ENCODE peak calls at places on chromosomes 2 and 18, in six cellular contexts. Z is cardiac muscle cell, C is AG10803, W is neural crest cell, B is mammary epithelial cell, P is OCI-LY7. O is an unnamed sample.

GRCh38 chr2:191995285-191995684 is 148.4 kb upstream of the CAVIN2 start:
- DNase-seq in Z (no peak), C (no peak), W (no peak), B (no peak), P (no peak), O (no peak)

GRCh38 chr2:132815522-132815921 is 145.5 kb upstream of the LYPD1 start:
- DNase-seq in Z (peak; percentile 85), C (peak; percentile 67), W (no peak), B (peak; percentile 59), P (no peak), O (no peak)

GRCh38 chr2:23250371-23250770 is 134.6 kb upstream of the KLHL29 start:
- DNase-seq in Z (no peak), C (no peak), W (no peak), B (no peak), P (no peak), O (no peak)

GRCh38 chr2:182302174-182302573 is 124.7 kb downstream of the PDE1A start:
- DNase-seq in Z (peak; percentile 87), C (peak; percentile 46), W (no peak), B (peak; percentile 13), P (no peak), O (no peak)

GRCh38 chr2:137924019-137924418 is 40.3 kb upstream of the HNMT start:
- DNase-seq in Z (peak; percentile 14), C (peak; percentile 12), W (no peak), B (no peak), P (no peak), O (no peak)

GRCh38 chr18:28960146-28960545 is 783.2 kb upstream of the CDH2 start:
- DNase-seq in Z (peak; percentile 27), C (peak; percentile 7), W (no peak), B (peak; percentile 28), P (no peak), O (no peak)

GRCh38 chr2:54803783-54804758 is 80.6 kb downstream of the EML6 start:
- DNase-seq in Z (peak; percentile 3), C (peak; percentile 42), W (no peak), B (peak; percentile 24), P (no peak), O (no peak)

GRCh38 chr2:217853301-217853881 is 149.4 kb downstream of the TNS1 start:
- DNase-seq in Z (peak; percentile 60), C (peak; percentile 90), W (no peak), B (peak; percentile 59), P (no peak), O (no peak)

GRCh38 chr2:207930747-207931146 is 94.6 kb downstream of the PLEKHM3 start:
- DNase-seq in Z (no peak), C (no peak), W (no peak), B (peak; percentile 60), P (no peak), O (no peak)

DNA sequence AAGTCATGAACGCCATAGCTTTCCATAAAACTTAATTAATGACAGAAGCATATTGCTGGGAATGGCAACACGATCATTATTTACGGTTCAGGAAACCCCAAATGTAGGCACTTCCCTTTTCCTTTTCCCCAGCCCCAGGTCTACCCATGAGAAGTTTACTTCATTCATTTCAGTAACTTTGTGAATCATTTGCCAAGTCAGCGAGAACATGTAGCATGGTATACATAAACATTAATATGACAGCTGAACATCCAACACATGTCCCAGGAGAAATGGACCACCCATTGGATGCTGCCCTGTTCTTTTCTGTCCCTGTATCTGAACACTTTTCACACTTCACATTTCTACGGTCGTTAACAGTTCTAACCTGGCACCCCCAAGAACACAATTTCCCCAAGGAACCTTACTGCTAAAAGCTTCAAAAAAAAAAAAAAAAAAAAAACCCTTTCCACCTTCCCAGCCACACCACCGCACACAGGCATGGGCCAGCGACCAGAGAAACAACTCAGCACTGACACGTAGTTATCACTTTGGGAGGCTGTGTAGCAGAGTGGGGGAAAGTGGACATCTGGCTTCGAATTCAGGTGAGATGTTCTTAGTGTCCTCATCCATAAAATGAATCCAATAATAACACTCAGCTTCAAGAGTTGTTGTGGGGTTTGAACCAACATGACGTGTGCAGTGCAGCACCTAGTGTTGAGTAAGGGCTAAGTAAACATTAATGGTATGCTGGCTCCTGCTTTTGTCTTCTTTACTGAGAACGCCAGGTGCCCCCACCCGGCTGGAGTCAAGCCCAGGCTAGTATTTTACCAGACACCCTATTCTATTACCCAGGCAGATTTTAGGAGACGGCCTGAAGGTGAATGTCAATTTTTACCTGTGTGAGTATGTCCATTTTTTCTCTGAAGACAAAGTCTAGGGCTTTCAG is 371.5 kb downstream of the LNPK start:
- DNase-seq in Z (no peak), C (no peak), W (no peak), B (peak; percentile 15), P (no peak), O (no peak)
- TF ChIP-seq CTCF in Z (no peak), C (no peak), W (no peak), B (no peak), P (no peak), O (no peak)

GRCh38 chr2:69741281-69742169 is at the start of gene ANXA4:
- DNase-seq in Z (peak; percentile 78), C (peak; percentile 79), W (peak; percentile 32), B (peak; percentile 87), P (peak; percentile 16), O (peak; percentile 74)
- TF ChIP-seq CTCF in Z (peak; percentile 23), C (peak; percentile 42), W (peak; percentile 24), B (no peak), P (no peak), O (peak; percentile 16)

GRCh38 chr2:86636842-86637241 is 13.2 kb upstream of the RNF103 start:
- DNase-seq in Z (no peak), C (no peak), W (no peak), B (no peak), P (no peak), O (no peak)
- TF ChIP-seq CTCF in Z (no peak), C (no peak), W (no peak), B (no peak), P (no peak), O (no peak)

DNA sequence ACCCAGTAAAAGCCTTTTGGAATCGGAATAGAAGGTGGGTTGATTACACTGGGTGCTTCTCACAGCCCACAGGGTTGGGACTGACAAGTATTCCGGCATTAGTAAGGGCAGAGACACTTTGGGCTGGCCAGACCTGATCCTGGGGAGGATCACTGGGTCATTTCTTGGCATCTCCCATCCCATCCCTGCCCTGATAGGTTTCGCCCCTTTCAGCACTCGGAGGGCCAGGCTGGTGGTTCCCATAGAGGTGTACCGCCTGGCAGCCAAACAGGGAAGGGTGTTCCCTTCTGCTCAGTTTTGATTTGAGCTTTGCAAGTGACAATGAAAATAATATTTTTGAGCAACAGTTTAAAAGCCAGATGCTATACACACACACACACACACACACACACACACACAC is 37.3 kb downstream of the CYP1B1 start:
- DNase-seq in Z (no peak), C (no peak), W (no peak), B (no peak), P (no peak), O (peak; percentile 2)
- TF ChIP-seq CTCF in Z (no peak), C (no peak), W (no peak), B (no peak), P (no peak), O (no peak)

GRCh38 chr2:127423476-127423840 is 5.2 kb downstream of the PROC start:
- DNase-seq in Z (no peak), C (no peak), W (no peak), B (peak; percentile 64), P (no peak), O (no peak)
- TF ChIP-seq CTCF in Z (no peak), C (no peak), W (no peak), B (no peak), P (no peak), O (no peak)

GRCh38 chr18:74310411-74310810 is 5.2 kb upstream of the C18orf63 start:
- DNase-seq in Z (peak; percentile 56), C (peak; percentile 58), W (no peak), B (peak; percentile 65), P (peak; percentile 7), O (no peak)
- TF ChIP-seq CTCF in Z (peak; percentile 55), C (peak; percentile 66), W (peak; percentile 26), B (peak; percentile 56), P (peak; percentile 31), O (no peak)

GRCh38 chr18:47999801-48000248 is 69.4 kb upstream of the SMAD2 start:
- DNase-seq in Z (no peak), C (no peak), W (no peak), B (no peak), P (no peak), O (no peak)
- TF ChIP-seq CTCF in Z (no peak), C (no peak), W (no peak), B (no peak), P (no peak), O (no peak)

GRCh38 chr2:45169339-45170190 is 160.3 kb upstream of the SIX2 start:
- DNase-seq in Z (peak; percentile 52), C (no peak), W (peak; percentile 19), B (no peak), P (no peak), O (peak; percentile 54)
- TF ChIP-seq CTCF in Z (no peak), C (no peak), W (no peak), B (no peak), P (no peak), O (no peak)

GRCh38 chr18:26192233-26192632 is 34.0 kb upstream of the TAF4B start:
- DNase-seq in Z (no peak), C (no peak), W (no peak), B (no peak), P (no peak), O (no peak)
- TF ChIP-seq CTCF in Z (no peak), C (no peak), W (no peak), B (no peak), P (peak; percentile 58), O (no peak)

O was measured in B cell.